ENCODE peak calls at places on chromosomes 3 and 15, in eight cellular contexts. Q is NCI-H460, M is PC-9, G is small intestine, B is neuronal stem cell, C is COR-L47, F is cardiac muscle cell, D is cerebellar nuclear complex. O is an unnamed sample.

GRCh38 chr3:125317761-125318496 is 57.2 kb downstream of the ZNF148 start:
- DNase-seq in B (no peak), M (no peak), Q (no peak), F (no peak), C (no peak), D (no peak), G (no peak), O (no peak)

GRCh38 chr3:55615694-55616310 is 128.7 kb upstream of the WNT5A start:
- DNase-seq in C (no peak), M (no peak), F (no peak), D (no peak), G (no peak), Q (no peak), B (no peak), O (no peak)

GRCh38 chr3:99087277-99087676 is 185.8 kb upstream of the DCBLD2 start:
- DNase-seq in C (no peak), F (no peak), D (no peak), Q (no peak), M (no peak), B (no peak), G (no peak), O (no peak)

GRCh38 chr15:90664650-90665287 is 52.4 kb upstream of the BLM start:
- DNase-seq in G (no peak), C (peak), F (peak), Q (no peak), D (no peak), B (no peak), M (peak), O (no peak)

GRCh38 chr15:77342767-77343166 is 77.1 kb downstream of the PEAK1 start:
- DNase-seq in M (no peak), Q (no peak), G (no peak), C (no peak), D (no peak), F (no peak), B (no peak), O (no peak)

GRCh38 chr3:100970537-100970936 is 22.7 kb downstream of the ABI3BP start:
- DNase-seq in F (no peak), M (no peak), D (no peak), Q (no peak), G (no peak), B (no peak), C (no peak), O (no peak)

GRCh38 chr3:46466871-46467403 is 2.2 kb upstream of the LTF start:
- DNase-seq in C (no peak), G (no peak), M (no peak), F (no peak), D (no peak), Q (no peak), B (no peak), O (no peak)

GRCh38 chr3:6417174-6417573 is 443.7 kb upstream of the GRM7 start:
- DNase-seq in F (no peak), G (no peak), M (no peak), C (no peak), D (no peak), Q (no peak), B (no peak), O (no peak)

GRCh38 chr3:104150724-104151123 is 1216.0 kb upstream of the ALCAM start:
- DNase-seq in M (no peak), C (no peak), B (no peak), G (no peak), Q (no peak), F (no peak), D (no peak), O (no peak)

GRCh38 chr3:128283429-128283828 is 130.1 kb downstream of the EEFSEC start:
- DNase-seq in Q (no peak), M (no peak), G (no peak), D (no peak), B (no peak), F (no peak), C (no peak), O (no peak)

O was measured in NCI-H345.